ENCODE peak calls at places on chromosomes 5 and 9, in five cellular contexts. F is skeletal muscle cell, B is uterus, L is upper lobe of left lung, J is aorta. U is an unnamed sample.

GRCh38 chr9:88998911-88999310 is 7.6 kb downstream of the S1PR3 start:
- DNase-seq in L (peak), B (peak), F (no peak), J (peak), U (no peak)

GRCh38 chr5:9888517-9888916 is 258.4 kb upstream of the TAS2R1 start:
- DNase-seq in J (no peak), F (peak), B (no peak), L (no peak), U (peak)

GRCh38 chr9:119441338-119441737 is 72.1 kb upstream of the BRINP1 start:
- DNase-seq in B (no peak), F (no peak), L (no peak), J (no peak), U (no peak)

GRCh38 chr9:99052849-99053715 is 51.8 kb upstream of the TGFBR1 start:
- DNase-seq in L (no peak), J (no peak), B (no peak), F (no peak), U (no peak)

GRCh38 chr9:121225240-121225639 is 23.6 kb upstream of the RAB14 start:
- DNase-seq in F (no peak), B (no peak), J (no peak), L (no peak), U (no peak)

GRCh38 chr5:176806137-176806536 is 4.2 kb upstream of the UNC5A start:
- DNase-seq in B (no peak), J (no peak), F (no peak), L (no peak), U (no peak)

GRCh38 chr9:101311759-101312420 is 72.9 kb downstream of the BAAT start:
- DNase-seq in B (no peak), J (no peak), F (peak), L (no peak), U (peak)

GRCh38 chr5:136686192-136686872 is 321.0 kb upstream of the TRPC7 start:
- DNase-seq in F (no peak), B (no peak), J (no peak), L (no peak), U (peak)

GRCh38 chr5:135107101-135107500 is 73.1 kb upstream of the PITX1 start:
- DNase-seq in F (no peak), L (peak), B (no peak), J (peak), U (no peak)

DNA sequence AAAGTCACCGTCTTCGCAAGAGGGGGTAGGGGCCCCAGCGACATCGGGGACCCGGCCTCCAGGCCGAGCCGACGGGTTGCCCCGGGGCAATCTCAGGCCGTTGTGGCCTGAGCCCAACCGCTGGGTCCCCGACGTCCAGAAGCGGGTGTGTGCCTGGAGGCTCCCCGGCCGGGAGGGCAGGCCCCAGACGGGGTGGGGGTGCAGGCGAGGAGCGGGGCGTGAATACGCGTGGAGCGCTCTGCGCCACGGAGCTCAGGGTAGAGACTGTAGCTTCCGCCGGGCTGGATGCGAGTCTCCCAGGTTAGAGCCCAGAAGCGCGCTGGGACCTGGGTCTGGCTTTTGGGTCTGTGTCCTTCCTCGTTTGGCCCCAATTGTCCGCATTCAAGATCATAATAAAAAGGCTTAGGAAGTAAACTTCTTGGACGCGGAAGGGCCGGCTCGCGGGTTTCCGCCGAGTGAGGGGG is 3.5 kb downstream of the BARX1 start:
- DNase-seq in J (no peak), L (peak), F (no peak), B (no peak), U (no peak)
- H3K4me3 ChIP-seq in J (peak), L (peak), F (no peak), B (no peak), U (no peak)

DNA sequence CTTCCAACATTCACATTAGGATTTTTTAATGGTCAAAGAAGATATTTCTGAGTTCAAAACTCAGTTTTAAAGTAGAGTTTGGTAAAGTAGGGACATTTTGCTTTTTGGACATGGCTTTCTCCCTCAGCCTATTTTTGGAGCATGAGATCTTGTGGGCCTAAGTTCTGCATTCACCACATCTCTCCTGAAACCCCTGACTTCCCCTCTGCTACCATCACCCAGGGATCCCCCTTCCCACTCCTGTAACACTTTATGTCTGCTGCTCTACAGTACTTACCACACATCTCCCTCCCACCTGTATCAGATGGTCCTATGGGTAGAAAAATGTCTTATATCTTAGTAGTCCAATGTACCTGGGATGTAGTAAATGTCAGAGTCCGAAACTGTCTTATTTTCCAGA is 48.2 kb upstream of the JAK2 start:
- DNase-seq in F (no peak), B (no peak), L (no peak), J (no peak), U (no peak)
- H3K4me3 ChIP-seq in F (no peak), B (no peak), L (no peak), J (no peak), U (no peak)

DNA sequence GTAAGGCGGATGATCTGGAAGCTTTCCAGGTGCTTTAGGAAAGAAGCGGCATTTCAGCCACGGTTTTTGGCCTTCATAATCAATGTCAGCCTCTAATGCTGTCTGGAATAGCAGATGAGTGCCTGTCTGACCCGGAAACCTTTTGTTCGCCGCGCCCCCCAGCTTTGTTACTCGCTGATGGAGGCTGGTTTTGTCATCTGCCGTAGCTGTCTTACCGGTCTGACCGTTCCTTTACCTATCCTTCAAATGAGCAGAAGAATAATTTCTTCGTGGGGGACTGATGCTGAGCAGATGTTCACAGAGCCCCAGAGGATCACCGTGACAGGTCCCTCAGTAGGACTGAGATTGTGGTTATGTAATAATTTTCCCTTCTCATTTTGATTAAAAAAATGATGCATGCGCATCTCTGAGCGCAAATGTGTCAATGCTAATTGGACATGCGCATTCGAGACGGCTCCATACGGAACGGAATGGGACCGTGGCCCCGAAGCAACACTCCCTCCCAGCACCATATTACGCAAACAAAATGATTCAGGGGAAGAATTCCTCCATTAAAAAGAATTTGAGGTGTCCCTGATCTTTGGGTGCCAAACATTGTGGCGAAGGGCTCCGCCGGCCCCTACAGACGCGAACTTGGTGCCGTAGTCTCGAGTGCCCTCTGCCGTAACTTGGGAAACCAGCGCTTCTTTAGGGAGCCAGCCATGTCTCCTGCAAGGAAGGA is 27.6 kb downstream of the TLX3 start:
- DNase-seq in F (peak), B (no peak), L (no peak), J (no peak), U (peak)
- H3K4me3 ChIP-seq in F (peak), B (no peak), L (no peak), J (no peak), U (peak)

GRCh38 chr5:65825388-65826328 is 100.7 kb upstream of the ERBIN start:
- DNase-seq in B (no peak), J (no peak), F (no peak), L (no peak), U (no peak)
- H3K4me3 ChIP-seq in B (no peak), J (no peak), F (no peak), L (no peak), U (no peak)

GRCh38 chr9:136662656-136663310 is at the start of gene EGFL7:
- DNase-seq in J (no peak), L (peak), B (peak), F (no peak), U (no peak)

GRCh38 chr9:136664799-136665082 is 2.0 kb downstream of the EGFL7 start:
- DNase-seq in F (no peak), J (no peak), B (no peak), L (no peak), U (no peak)

GRCh38 chr9:136665111-136665703 is 2.5 kb downstream of the EGFL7 start:
- DNase-seq in J (no peak), L (no peak), B (no peak), F (no peak), U (no peak)

GRCh38 chr9:136663311-136663679 is 579 bp downstream of the EGFL7 start:
- DNase-seq in J (no peak), B (no peak), F (no peak), L (peak), U (no peak)

GRCh38 chr9:136664000-136664798 is 1.5 kb downstream of the EGFL7 start:
- DNase-seq in F (no peak), L (peak), B (no peak), J (no peak), U (no peak)
- H3K4me3 ChIP-seq in F (no peak), L (peak), B (peak), J (no peak), U (no peak)

DNA sequence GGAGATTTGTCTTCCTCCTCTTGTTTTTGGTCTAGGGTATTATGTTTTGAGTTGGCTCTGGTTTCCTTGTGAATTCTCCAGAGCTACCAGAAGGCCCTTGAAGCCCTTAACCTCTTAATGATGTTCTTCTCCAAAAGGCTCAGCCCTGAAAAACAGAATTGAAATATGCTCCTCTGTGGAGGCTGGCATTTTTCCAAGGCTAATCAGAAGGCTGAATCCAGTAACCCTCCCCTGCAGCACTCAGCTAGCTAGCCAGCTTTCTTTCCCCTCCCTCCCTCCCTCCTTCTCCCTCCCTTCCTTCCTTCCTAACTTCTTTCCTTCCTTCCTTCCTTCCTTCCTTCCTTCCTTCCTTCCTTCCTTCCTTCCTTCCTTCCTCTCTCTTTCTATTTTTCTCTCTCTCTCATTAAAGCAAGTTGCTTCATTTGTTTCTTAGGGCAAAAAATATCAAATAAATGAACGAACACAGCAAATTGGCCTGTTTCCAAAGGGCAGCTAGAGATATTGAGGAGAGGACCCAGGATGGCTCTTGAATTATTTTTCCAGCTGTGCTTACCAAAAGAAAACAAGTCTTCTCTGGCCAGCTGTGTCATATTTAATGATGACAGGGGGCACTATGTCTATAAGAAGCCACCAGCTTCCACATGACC is 38.7 kb downstream of the JAKMIP2 start:
- DNase-seq in J (no peak), L (no peak), B (peak), F (no peak), U (no peak)
- H3K4me3 ChIP-seq in J (no peak), L (no peak), B (no peak), F (no peak), U (no peak)

GRCh38 chr5:137866541-137867388 is 895 bp upstream of the MYOT start:
- DNase-seq in F (no peak), B (no peak), L (no peak), J (no peak), U (no peak)
- H3K4me3 ChIP-seq in F (no peak), B (no peak), L (no peak), J (no peak), U (no peak)

DNA sequence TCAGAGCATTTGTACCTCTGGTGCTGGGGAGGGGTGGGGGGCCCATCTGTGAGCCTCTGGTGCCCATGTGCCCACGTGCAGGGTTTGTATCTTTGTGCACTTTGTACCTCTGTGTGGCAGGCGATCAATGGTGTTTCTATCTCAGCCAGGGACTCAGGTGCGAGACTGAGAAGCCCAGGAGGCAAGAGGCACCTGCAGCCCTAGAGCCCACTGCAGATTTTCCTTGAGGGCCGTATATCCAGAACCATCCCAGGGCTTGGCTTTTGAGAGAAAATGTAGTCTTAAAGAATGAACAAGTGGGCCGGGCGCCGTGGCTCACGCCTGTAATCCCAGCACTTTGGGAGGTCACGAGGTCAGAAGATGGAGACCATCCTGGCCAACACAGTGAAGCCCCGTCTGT is 52.2 kb upstream of the KCNMB1 start:
- DNase-seq in L (peak), B (no peak), J (no peak), F (no peak), U (no peak)
- H3K4me3 ChIP-seq in L (no peak), B (no peak), J (no peak), F (no peak), U (no peak)

DNA sequence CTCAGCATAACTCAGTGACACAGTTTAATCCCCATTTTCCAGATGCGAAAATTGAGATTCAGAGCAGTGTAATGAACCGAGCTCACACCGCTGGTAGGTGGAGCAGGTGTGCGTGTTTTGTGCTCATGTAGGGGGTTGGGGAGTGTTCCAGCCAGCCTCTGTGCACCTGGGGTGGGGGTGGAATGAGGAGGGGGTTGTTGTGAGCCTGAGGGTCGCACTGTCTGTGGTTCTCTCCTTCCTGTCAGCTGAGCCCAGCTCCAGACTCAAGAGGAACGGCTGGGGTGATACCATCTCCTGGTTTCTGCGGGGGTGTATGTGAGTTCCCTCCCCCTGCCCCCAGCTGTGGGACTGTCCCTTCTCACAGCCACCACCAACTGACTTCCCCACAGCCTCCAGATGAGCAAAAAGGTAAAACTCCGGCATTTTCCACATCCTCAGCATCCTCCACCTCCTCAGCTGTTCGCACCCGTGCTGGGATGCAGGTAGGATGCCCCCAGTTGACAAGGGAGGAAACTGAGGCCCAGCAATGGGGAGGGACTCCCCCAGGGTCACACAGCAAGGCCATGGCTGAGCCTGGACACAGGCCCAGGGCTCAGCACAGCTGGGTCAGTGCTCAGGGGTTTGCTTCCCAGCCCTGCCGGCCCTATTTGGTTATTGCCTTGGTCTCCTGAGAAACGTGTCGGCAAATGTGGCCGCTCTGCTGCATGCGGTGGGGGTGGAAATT is 2.1 kb downstream of the SH2D3C start:
- DNase-seq in B (no peak), F (no peak), L (no peak), J (no peak), U (no peak)
- H3K4me3 ChIP-seq in B (no peak), F (no peak), L (peak), J (no peak), U (no peak)

GRCh38 chr5:171957591-171958251 is 48.7 kb downstream of the FBXW11 start:
- DNase-seq in J (no peak), L (no peak), F (no peak), B (peak), U (no peak)
- H3K4me3 ChIP-seq in J (no peak), L (no peak), F (no peak), B (no peak), U (no peak)